ENCODE peak calls at places on chromosomes 3 and 15, in five cellular contexts. B, W, O, N and C are unnamed samples. For H3K4me1, the result is how much of the 10 kb centered on the place peaks cover.

GRCh38 chr3:51945031-51945840 is 3.1 kb downstream of the PARP3 start:
- DNase-seq in B (no peak), W (peak), O (peak), N (no peak), C (no peak)

GRCh38 chr3:8622873-8623725 is 21.5 kb downstream of the SSUH2 start:
- DNase-seq in B (no peak), W (peak), O (peak), N (no peak), C (peak)

GRCh38 chr15:66803182-66803729 is 101.2 kb downstream of the SMAD6 start:
- DNase-seq in B (no peak), W (peak), O (peak), N (peak), C (peak)

GRCh38 chr3:148955544-148956346 is 35.6 kb upstream of the GYG1 start:
- DNase-seq in B (no peak), W (peak), O (no peak), N (no peak), C (peak)

GRCh38 chr3:178966299-178967183 is 105.1 kb downstream of the ZMAT3 start:
- DNase-seq in B (no peak), W (no peak), O (no peak), N (no peak), C (peak)

GRCh38 chr3:112894258-112894657 is 47.6 kb upstream of the CD200R1L start:
- DNase-seq in B (no peak), W (no peak), O (no peak), N (no peak), C (no peak)

GRCh38 chr15:90598053-90598577 is 68.4 kb downstream of the CRTC3 start:
- DNase-seq in B (peak), W (peak), O (peak), N (no peak), C (peak)

GRCh38 chr3:173588547-173588946 is 191.0 kb downstream of the NLGN1 start:
- DNase-seq in B (no peak), W (no peak), O (no peak), N (no peak), C (no peak)

GRCh38 chr3:188152660-188153497 is 1.1 kb upstream of the LPP start:
- DNase-seq in B (peak), W (peak), O (peak), N (peak), C (peak)

GRCh38 chr3:13137808-13138565 is 64.8 kb upstream of the IQSEC1 start:
- DNase-seq in B (no peak), W (peak), O (peak), N (peak), C (no peak)

GRCh38 chr15:100429116-100429728 is 87.4 kb upstream of the ADAMTS17 start:
- DNase-seq in B (no peak), W (no peak), O (no peak), N (no peak), C (peak)

GRCh38 chr3:129248286-129248979 is 973 bp upstream of the COPG1 start:
- DNase-seq in B (no peak), W (no peak), O (no peak), N (no peak), C (no peak)

GRCh38 chr3:71582612-71583568 is 638 bp downstream of the FOXP1 start:
- DNase-seq in B (peak), W (peak), O (peak), N (peak), C (peak)

GRCh38 chr15:67564590-67565345 is 22.3 kb downstream of the MAP2K5 start:
- DNase-seq in B (no peak), W (no peak), O (no peak), N (no peak), C (no peak)

GRCh38 chr3:50388720-50389352 is 29.5 kb upstream of the TMEM115 start:
- DNase-seq in B (no peak), W (no peak), O (no peak), N (no peak), C (no peak)

GRCh38 chr3:68560728-68561127 is 371.6 kb downstream of the TAFA4 start:
- DNase-seq in B (no peak), W (no peak), O (no peak), N (no peak), C (no peak)

GRCh38 chr3:110343376-110343775 is 728.2 kb upstream of the NECTIN3 start:
- DNase-seq in B (no peak), W (no peak), O (no peak), N (no peak), C (no peak)

GRCh38 chr15:59137566-59137965 is 32.6 kb downstream of the CCNB2 start:
- DNase-seq in B (no peak), W (no peak), O (no peak), N (no peak), C (no peak)

GRCh38 chr15:77393471-77393840 is 26.4 kb downstream of the PEAK1 start:
- DNase-seq in B (no peak), W (no peak), O (no peak), N (no peak), C (no peak)

DNA sequence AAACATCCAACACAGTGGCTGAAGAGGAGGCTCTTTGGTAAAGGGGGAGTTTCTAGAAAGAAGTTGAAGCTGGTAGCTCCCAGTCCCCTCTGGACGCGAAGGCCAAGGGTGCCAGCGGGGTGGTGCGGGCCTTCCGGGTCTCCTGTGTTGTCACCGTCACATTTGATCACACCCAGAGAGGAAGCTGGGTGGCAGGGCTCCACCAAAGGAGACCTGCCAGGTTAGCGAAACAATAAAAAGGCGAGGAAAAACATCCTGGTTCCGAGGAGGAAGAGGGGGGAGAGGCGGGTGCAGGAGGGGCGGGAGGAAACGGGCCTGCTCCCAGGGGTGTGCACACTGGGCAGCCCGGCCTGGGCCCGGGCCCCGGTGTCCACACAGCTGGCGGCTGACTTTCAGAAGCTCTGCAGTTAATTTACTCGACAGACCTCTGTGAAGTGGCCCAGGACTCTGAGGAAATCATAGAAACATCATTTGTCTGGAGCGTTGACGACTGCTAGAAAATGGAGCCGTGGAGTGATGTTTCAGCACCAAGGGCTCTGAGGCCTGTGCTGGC is 12.1 kb downstream of the HEG1 start:
- DNase-seq in B (no peak), W (peak), O (no peak), N (no peak), C (no peak)
- H3K4me1 ChIP-seq in B (under half), W (half or more), O (half or more), N (under half), C (under half)

DNA sequence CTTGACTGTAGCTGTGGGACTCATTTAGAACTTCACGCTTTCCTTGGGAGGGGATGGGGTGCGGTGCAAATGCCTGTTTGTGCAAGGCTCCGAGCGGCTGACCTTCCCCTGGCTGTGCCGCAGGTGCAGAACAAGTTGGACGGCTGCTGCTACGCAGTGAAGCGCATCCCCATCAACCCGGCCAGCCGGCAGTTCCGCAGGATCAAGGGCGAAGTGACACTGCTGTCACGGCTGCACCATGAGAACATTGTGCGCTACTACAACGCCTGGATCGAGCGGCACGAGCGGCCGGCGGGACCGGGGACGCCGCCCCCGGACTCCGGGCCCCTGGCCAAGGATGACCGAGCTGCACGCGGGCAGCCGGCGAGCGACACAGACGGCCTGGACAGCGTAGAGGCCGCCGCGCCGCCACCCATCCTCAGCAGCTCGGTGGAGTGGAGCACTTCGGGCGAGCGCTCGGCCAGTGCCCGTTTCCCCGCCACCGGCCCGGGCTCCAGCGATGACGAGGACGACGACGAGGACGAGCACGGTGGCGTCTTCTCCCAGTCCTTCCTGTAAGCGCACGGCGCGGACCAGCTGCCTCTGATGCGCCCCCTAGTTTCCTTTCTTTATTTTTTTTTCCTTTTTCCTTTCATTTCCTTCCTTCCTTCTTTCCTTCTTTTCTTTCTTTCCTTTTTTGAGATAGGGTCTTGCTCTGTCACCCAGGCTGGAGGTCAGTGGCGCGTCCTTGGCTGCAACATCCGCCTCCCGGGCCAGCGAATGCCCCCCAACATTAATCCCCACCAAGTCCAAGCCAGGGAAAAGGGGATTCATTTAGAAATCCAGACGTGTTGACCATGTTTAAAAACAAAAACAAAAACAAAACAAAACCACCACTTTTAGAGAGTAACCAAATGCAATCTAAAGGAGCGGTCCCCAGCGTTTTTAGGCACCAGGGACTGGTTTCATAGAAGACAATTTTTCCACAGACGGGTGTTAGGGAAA is 42.7 kb downstream of the EIF2AK4 start:
- DNase-seq in B (no peak), W (peak), O (peak), N (peak), C (peak)
- H3K4me3 ChIP-seq in B (no peak), W (peak), O (peak), N (peak), C (peak)

DNA sequence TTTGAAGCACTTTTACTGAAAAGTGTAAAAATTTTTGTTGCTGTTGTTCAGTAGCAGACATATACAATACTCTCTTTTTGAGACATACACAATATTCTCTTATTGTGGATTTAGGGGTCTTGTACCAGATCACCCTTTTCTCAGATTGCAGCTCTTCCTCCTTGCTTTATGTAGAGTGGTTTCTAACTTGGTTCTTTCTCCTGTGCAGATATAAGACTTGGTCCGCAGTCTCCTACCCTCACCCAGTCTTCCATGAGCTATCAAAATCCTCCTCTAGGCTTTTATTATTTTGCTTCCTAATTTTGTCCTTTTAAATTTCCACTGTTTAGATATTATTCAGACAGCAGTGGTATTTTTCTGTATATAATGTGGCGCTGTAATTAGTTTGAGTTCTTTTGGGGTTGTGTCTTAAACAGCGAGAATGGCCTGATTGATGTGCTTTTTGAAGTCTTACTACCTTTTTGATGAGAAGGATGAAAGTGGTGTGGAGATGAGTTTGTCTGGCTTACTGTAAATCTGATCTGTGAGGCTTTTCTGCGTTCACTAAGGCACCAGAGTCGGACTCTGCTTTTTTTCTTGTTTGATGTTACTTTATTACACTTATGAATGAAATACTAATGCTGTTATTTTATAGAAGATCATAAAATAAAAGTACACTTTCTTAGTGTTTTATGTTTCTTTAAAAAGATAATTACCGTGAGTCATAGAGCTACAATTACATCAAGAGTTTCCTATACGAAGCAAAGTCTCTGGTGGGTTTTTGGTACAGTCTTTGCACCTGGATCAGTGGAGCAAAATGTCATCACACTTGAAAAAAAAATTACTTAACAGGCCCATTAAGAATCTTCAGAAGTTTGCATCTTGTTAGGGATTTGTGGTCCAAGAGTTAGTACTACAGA is 27.8 kb downstream of the FNDC3B start:
- DNase-seq in B (no peak), W (no peak), O (no peak), N (no peak), C (no peak)
- H3K4me1 ChIP-seq in B (under half), W (under half), O (half or more), N (under half), C (under half)

DNA sequence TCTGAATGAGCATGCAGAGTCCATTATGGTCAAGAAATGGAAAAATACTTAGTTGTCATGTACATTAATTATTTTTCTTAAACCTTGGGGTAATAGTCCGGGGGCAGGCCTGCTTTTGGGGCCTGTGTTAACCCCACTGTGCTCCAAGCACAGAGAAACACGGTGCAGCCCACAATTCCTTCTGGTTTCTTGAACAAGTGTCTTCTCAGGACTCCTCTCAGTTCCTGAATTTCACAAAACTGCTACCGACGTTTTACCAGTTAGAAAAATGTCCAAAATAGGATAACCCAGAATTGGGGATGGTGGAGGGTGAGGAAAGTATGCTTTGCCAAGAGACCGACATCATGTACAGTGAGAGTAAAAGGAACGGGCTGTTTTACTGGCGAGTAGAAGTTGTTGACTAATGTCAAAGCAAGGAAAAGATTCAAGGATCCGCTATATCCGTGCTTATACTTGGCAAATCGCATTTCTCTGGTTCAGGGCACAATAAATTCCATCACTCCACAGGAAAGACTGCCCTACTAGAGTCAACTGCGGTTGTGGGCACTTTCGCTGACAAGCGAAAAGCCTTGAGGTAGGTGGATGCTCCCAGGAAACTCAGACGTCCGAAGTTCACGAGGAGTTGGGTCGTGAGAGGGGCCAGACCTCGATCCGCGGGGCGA is 495 bp upstream of the NXPE3 start:
- DNase-seq in B (no peak), W (no peak), O (no peak), N (no peak), C (no peak)
- H3K4me3 ChIP-seq in B (peak), W (peak), O (peak), N (peak), C (peak)